ENCODE peak calls at places on chromosomes 11 and 22, in eight cellular contexts. One of them, this sample, is unnamed.

GRCh38 chr11:1625541-1625940 is 3.6 kb upstream of the KRTAP5-4 start:
- DNase-seq in lower leg skin: no peak
- DNase-seq in thoracic aorta: no peak
- DNase-seq in spleen: no peak
- DNase-seq in CD8-positive, alpha-beta T cell: no peak
- DNase-seq in fibroblast of the aortic adventitia: no peak
- DNase-seq in mesendoderm: no peak
- DNase-seq in bronchial epithelial cell: no peak
- DNase-seq in this sample: no peak

GRCh38 chr22:21942407-21942895 is 10.2 kb downstream of the PPM1F start:
- DNase-seq in fibroblast of the aortic adventitia: peak
- DNase-seq in bronchial epithelial cell: peak
- DNase-seq in thoracic aorta: no peak
- DNase-seq in mesendoderm: no peak
- DNase-seq in CD8-positive, alpha-beta T cell: no peak
- DNase-seq in lower leg skin: peak
- DNase-seq in spleen: peak
- DNase-seq in this sample: peak

GRCh38 chr22:36056980-36057379 is 28.4 kb upstream of the RBFOX2 start:
- DNase-seq in lower leg skin: no peak
- DNase-seq in spleen: no peak
- DNase-seq in bronchial epithelial cell: peak
- DNase-seq in thoracic aorta: no peak
- DNase-seq in fibroblast of the aortic adventitia: no peak
- DNase-seq in CD8-positive, alpha-beta T cell: no peak
- DNase-seq in mesendoderm: no peak
- DNase-seq in this sample: peak

GRCh38 chr22:30185129-30185528 is 61.4 kb downstream of the LIF start:
- DNase-seq in bronchial epithelial cell: peak
- DNase-seq in spleen: no peak
- DNase-seq in fibroblast of the aortic adventitia: no peak
- DNase-seq in CD8-positive, alpha-beta T cell: no peak
- DNase-seq in lower leg skin: no peak
- DNase-seq in mesendoderm: no peak
- DNase-seq in thoracic aorta: no peak
- DNase-seq in this sample: no peak

GRCh38 chr22:30968924-30969531 is at the start of gene TUG1:
- DNase-seq in spleen: peak
- DNase-seq in lower leg skin: peak
- DNase-seq in mesendoderm: peak
- DNase-seq in thoracic aorta: peak
- DNase-seq in fibroblast of the aortic adventitia: peak
- DNase-seq in bronchial epithelial cell: peak
- DNase-seq in CD8-positive, alpha-beta T cell: peak
- DNase-seq in this sample: peak

GRCh38 chr22:29330753-29331152 is 15.3 kb upstream of the RASL10A start:
- DNase-seq in CD8-positive, alpha-beta T cell: peak
- DNase-seq in spleen: no peak
- DNase-seq in thoracic aorta: no peak
- DNase-seq in lower leg skin: no peak
- DNase-seq in fibroblast of the aortic adventitia: peak
- DNase-seq in bronchial epithelial cell: no peak
- DNase-seq in mesendoderm: peak
- DNase-seq in this sample: peak

GRCh38 chr11:80873309-80873999 is 1432.6 kb upstream of the TENM4 start:
- DNase-seq in CD8-positive, alpha-beta T cell: no peak
- DNase-seq in thoracic aorta: no peak
- DNase-seq in spleen: no peak
- DNase-seq in fibroblast of the aortic adventitia: peak
- DNase-seq in mesendoderm: no peak
- DNase-seq in lower leg skin: no peak
- DNase-seq in bronchial epithelial cell: peak
- DNase-seq in this sample: no peak

GRCh38 chr22:48756146-48757111 is 1071.2 kb downstream of the BRD1 start:
- DNase-seq in lower leg skin: peak
- DNase-seq in bronchial epithelial cell: no peak
- DNase-seq in thoracic aorta: no peak
- DNase-seq in fibroblast of the aortic adventitia: no peak
- DNase-seq in CD8-positive, alpha-beta T cell: no peak
- DNase-seq in spleen: peak
- DNase-seq in mesendoderm: no peak
- DNase-seq in this sample: no peak

GRCh38 chr11:9565822-9566560 is 7.5 kb upstream of the WEE1 start:
- DNase-seq in bronchial epithelial cell: peak
- DNase-seq in thoracic aorta: peak
- DNase-seq in mesendoderm: peak
- DNase-seq in spleen: no peak
- DNase-seq in fibroblast of the aortic adventitia: peak
- DNase-seq in lower leg skin: no peak
- DNase-seq in CD8-positive, alpha-beta T cell: peak
- DNase-seq in this sample: peak

GRCh38 chr22:43376765-43377485 is 33.8 kb upstream of the SCUBE1 start:
- DNase-seq in mesendoderm: peak
- DNase-seq in fibroblast of the aortic adventitia: peak
- DNase-seq in lower leg skin: no peak
- DNase-seq in bronchial epithelial cell: no peak
- DNase-seq in thoracic aorta: no peak
- DNase-seq in spleen: no peak
- DNase-seq in CD8-positive, alpha-beta T cell: peak
- DNase-seq in this sample: no peak

GRCh38 chr22:18997925-18998315 is 61.8 kb upstream of the PRODH start:
- DNase-seq in lower leg skin: peak
- DNase-seq in fibroblast of the aortic adventitia: no peak
- DNase-seq in thoracic aorta: no peak
- DNase-seq in spleen: no peak
- DNase-seq in bronchial epithelial cell: no peak
- DNase-seq in mesendoderm: peak
- DNase-seq in CD8-positive, alpha-beta T cell: no peak
- DNase-seq in this sample: no peak

GRCh38 chr22:36756746-36757607 is 18.9 kb downstream of the IFT27 start:
- DNase-seq in thoracic aorta: no peak
- DNase-seq in fibroblast of the aortic adventitia: no peak
- DNase-seq in spleen: no peak
- DNase-seq in CD8-positive, alpha-beta T cell: no peak
- DNase-seq in mesendoderm: no peak
- DNase-seq in lower leg skin: peak
- DNase-seq in bronchial epithelial cell: no peak
- DNase-seq in this sample: no peak

DNA sequence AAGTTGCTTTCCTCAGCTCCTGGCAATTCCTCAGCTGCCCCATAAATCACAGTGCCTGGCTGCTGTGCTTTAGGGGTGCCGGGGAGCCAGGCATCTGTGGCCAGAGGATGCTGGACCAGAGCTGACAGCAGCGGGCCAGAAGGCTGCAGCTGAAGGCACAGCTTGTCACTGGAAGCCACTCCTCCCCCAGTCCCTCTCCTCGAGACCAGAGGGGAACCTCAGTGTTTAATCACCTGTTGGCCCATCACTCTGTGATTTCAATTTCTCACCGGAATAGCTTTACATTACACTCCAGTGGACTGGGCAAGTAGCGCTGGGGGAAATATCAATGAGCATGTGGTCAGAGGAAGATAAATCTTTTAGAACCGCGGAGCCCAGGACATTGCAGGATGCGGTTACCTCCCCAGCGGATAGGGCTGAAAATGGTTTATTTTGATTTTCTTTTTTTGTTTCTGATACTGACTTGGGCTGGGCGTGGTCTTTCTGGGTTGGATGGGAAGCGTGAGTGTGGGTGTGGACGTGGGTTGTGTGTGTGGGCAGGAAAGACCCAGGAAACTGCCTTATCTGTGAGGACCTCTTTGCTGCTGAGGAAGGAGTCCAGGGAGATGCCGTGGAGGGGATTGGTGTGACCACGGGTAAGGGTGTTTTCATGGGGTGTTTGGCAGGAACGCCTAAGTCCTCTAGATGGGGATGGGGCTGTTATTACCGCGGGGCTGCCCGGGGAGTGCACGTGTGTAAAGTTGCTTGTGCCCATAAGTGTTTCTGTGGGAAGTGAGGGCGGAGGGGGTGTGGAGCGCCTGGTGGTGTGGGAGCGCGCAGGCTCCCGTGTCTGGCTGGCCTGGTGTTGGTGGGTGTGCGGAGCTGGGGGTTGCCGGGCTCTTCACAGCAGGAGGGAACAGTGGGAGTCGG is 4.0 kb downstream of the DAGLA start:
- DNase-seq in bronchial epithelial cell: no peak
- DNase-seq in lower leg skin: no peak
- DNase-seq in spleen: no peak
- DNase-seq in fibroblast of the aortic adventitia: peak
- DNase-seq in mesendoderm: no peak
- DNase-seq in thoracic aorta: no peak
- DNase-seq in CD8-positive, alpha-beta T cell: peak
- DNase-seq in this sample: peak
- H3K4me3 ChIP-seq in bronchial epithelial cell: no peak
- H3K4me3 ChIP-seq in lower leg skin: no peak
- H3K4me3 ChIP-seq in spleen: no peak
- H3K4me3 ChIP-seq in fibroblast of the aortic adventitia: peak
- H3K4me3 ChIP-seq in mesendoderm: no peak
- H3K4me3 ChIP-seq in thoracic aorta: no peak
- H3K4me3 ChIP-seq in CD8-positive, alpha-beta T cell: peak
- H3K4me3 ChIP-seq in this sample: no peak

GRCh38 chr11:69648679-69649575 is 8.0 kb downstream of the CCND1 start:
- DNase-seq in CD8-positive, alpha-beta T cell: no peak
- DNase-seq in lower leg skin: no peak
- DNase-seq in bronchial epithelial cell: no peak
- DNase-seq in thoracic aorta: no peak
- DNase-seq in mesendoderm: no peak
- DNase-seq in fibroblast of the aortic adventitia: no peak
- DNase-seq in spleen: peak
- DNase-seq in this sample: no peak
- H3K4me3 ChIP-seq in CD8-positive, alpha-beta T cell: no peak
- H3K4me3 ChIP-seq in lower leg skin: no peak
- H3K4me3 ChIP-seq in bronchial epithelial cell: no peak
- H3K4me3 ChIP-seq in thoracic aorta: no peak
- H3K4me3 ChIP-seq in mesendoderm: no peak
- H3K4me3 ChIP-seq in fibroblast of the aortic adventitia: no peak
- H3K4me3 ChIP-seq in spleen: no peak
- H3K4me3 ChIP-seq in this sample: no peak

GRCh38 chr22:20267441-20268288 is 453 bp downstream of the RTN4R start:
- DNase-seq in thoracic aorta: no peak
- DNase-seq in spleen: no peak
- DNase-seq in lower leg skin: no peak
- DNase-seq in CD8-positive, alpha-beta T cell: no peak
- DNase-seq in bronchial epithelial cell: no peak
- DNase-seq in fibroblast of the aortic adventitia: no peak
- DNase-seq in mesendoderm: peak
- DNase-seq in this sample: no peak
- H3K4me3 ChIP-seq in thoracic aorta: peak
- H3K4me3 ChIP-seq in spleen: peak
- H3K4me3 ChIP-seq in lower leg skin: peak
- H3K4me3 ChIP-seq in CD8-positive, alpha-beta T cell: peak
- H3K4me3 ChIP-seq in bronchial epithelial cell: peak
- H3K4me3 ChIP-seq in fibroblast of the aortic adventitia: no peak
- H3K4me3 ChIP-seq in mesendoderm: peak
- H3K4me3 ChIP-seq in this sample: peak

GRCh38 chr11:63694518-63694917 is 13.2 kb downstream of the RTN3 start:
- DNase-seq in spleen: no peak
- DNase-seq in mesendoderm: no peak
- DNase-seq in fibroblast of the aortic adventitia: no peak
- DNase-seq in thoracic aorta: no peak
- DNase-seq in CD8-positive, alpha-beta T cell: no peak
- DNase-seq in bronchial epithelial cell: no peak
- DNase-seq in lower leg skin: no peak
- DNase-seq in this sample: no peak

GRCh38 chr11:63699906-63700305 is 18.6 kb downstream of the RTN3 start:
- DNase-seq in CD8-positive, alpha-beta T cell: no peak
- DNase-seq in spleen: no peak
- DNase-seq in mesendoderm: peak
- DNase-seq in bronchial epithelial cell: no peak
- DNase-seq in lower leg skin: no peak
- DNase-seq in thoracic aorta: no peak
- DNase-seq in fibroblast of the aortic adventitia: no peak
- DNase-seq in this sample: peak

DNA sequence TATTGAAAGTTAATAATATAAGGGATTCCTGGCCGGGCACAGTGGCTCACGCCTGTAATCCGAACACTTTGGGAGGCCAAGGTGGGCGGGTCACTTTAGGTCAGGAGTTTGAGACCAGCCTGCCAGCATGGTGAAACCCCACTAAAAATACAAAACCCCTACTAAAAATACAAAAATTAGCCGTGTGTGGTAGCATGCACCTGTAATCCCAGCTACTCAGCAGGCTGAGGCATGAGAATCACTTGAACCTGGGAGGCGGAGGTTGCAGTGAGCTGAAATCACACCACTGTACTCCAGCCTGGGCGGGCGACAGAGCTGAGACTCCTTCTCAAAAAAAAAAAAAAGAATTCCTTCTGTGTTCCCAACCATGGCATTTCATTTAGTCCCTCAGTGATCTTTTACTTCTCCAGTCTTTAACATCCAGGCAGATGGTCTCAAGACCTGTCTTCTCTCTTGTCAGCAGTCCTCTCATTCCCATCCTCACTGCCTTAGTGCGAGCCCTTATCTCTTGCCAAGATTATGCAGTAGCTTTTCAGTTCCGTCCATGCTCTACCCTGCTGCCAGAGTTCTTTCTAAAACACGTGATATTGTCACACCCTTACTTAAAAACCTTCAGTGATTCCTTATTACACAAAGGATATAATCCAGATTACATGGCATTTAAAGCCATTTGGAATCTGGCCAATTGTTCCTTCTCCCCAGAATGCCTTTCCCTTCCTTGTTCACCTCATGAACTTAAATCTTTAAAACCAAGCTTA is 17.9 kb downstream of the RTN3 start:
- DNase-seq in bronchial epithelial cell: no peak
- DNase-seq in spleen: no peak
- DNase-seq in lower leg skin: no peak
- DNase-seq in fibroblast of the aortic adventitia: no peak
- DNase-seq in CD8-positive, alpha-beta T cell: no peak
- DNase-seq in mesendoderm: peak
- DNase-seq in thoracic aorta: no peak
- DNase-seq in this sample: peak
- H3K4me3 ChIP-seq in bronchial epithelial cell: no peak
- H3K4me3 ChIP-seq in spleen: no peak
- H3K4me3 ChIP-seq in lower leg skin: no peak
- H3K4me3 ChIP-seq in fibroblast of the aortic adventitia: no peak
- H3K4me3 ChIP-seq in CD8-positive, alpha-beta T cell: no peak
- H3K4me3 ChIP-seq in mesendoderm: no peak
- H3K4me3 ChIP-seq in thoracic aorta: no peak
- H3K4me3 ChIP-seq in this sample: no peak

GRCh38 chr22:17217179-17217578 is 2.1 kb downstream of the ADA2 start:
- DNase-seq in spleen: no peak
- DNase-seq in lower leg skin: no peak
- DNase-seq in fibroblast of the aortic adventitia: no peak
- DNase-seq in CD8-positive, alpha-beta T cell: peak
- DNase-seq in bronchial epithelial cell: no peak
- DNase-seq in thoracic aorta: no peak
- DNase-seq in mesendoderm: peak
- DNase-seq in this sample: no peak
- H3K4me3 ChIP-seq in spleen: peak
- H3K4me3 ChIP-seq in lower leg skin: no peak
- H3K4me3 ChIP-seq in fibroblast of the aortic adventitia: no peak
- H3K4me3 ChIP-seq in CD8-positive, alpha-beta T cell: peak
- H3K4me3 ChIP-seq in bronchial epithelial cell: no peak
- H3K4me3 ChIP-seq in thoracic aorta: no peak
- H3K4me3 ChIP-seq in mesendoderm: no peak
- H3K4me3 ChIP-seq in this sample: no peak